ENCODE peak calls at places on chromosomes 4 and X, in four cellular contexts. D is upper lobe of right lung, J is HTR-8/SVneo, Q is amygdala. T is an unnamed sample.
A peak's percentile ranks its signal among the peaks of the same experiment; 100 is the strongest.

GRCh38 chrX:23435108-23435507 is 100.5 kb downstream of the PTCHD1 start:
- DNase-seq in D (no peak), J (no peak), Q (no peak), T (no peak)

GRCh38 chr4:28709821-28710330 is 1849.2 kb downstream of the STIM2 start:
- DNase-seq in D (no peak), J (peak; percentile 10), Q (no peak), T (no peak)

GRCh38 chr4:168811207-168811606 is 198.8 kb downstream of the CBR4 start:
- DNase-seq in D (no peak), J (no peak), Q (no peak), T (no peak)

GRCh38 chr4:125105561-125105960 is 209.2 kb upstream of the FAT4 start:
- DNase-seq in D (no peak), J (no peak), Q (no peak), T (no peak)

GRCh38 chrX:97876697-97877407 is 993.1 kb downstream of the RPA4 start:
- DNase-seq in D (no peak), J (no peak), Q (no peak), T (no peak)

GRCh38 chrX:33183366-33183765 is 28.0 kb downstream of the DMD start:
- DNase-seq in D (no peak), J (peak; percentile 30), Q (peak; percentile 7), T (no peak)

GRCh38 chr4:142984871-142985585 is 138.9 kb upstream of the INPP4B start:
- DNase-seq in D (no peak), J (peak; percentile 11), Q (no peak), T (no peak)

GRCh38 chr4:1192091-1192492 is 19.7 kb upstream of the SPON2 start:
- DNase-seq in D (peak; percentile 78), J (peak; percentile 95), Q (peak; percentile 55), T (no peak)

GRCh38 chr4:39609454-39609911 is 29.2 kb downstream of the SMIM14 start:
- DNase-seq in D (no peak), J (no peak), Q (no peak), T (no peak)

GRCh38 chr4:89617256-89617655 is 219.7 kb downstream of the SNCA start:
- DNase-seq in D (no peak), J (no peak), Q (no peak), T (no peak)

GRCh38 chr4:156581693-156582092 is 389.9 kb downstream of the PDGFC start:
- DNase-seq in D (no peak), J (no peak), Q (no peak), T (no peak)

GRCh38 chr4:54493862-54494261 is 163.9 kb upstream of the KIT start:
- DNase-seq in D (no peak), J (no peak), Q (no peak), T (no peak)

GRCh38 chrX:136587532-136587931 is 55.5 kb downstream of the VGLL1 start:
- DNase-seq in D (no peak), J (no peak), Q (no peak), T (no peak)

GRCh38 chr4:31467781-31468180 is 747.6 kb downstream of the PCDH7 start:
- DNase-seq in D (no peak), J (no peak), Q (no peak), T (no peak)

GRCh38 chr4:180190382-180190781 is 2052.8 kb upstream of the TENM3 start:
- DNase-seq in D (no peak), J (no peak), Q (no peak), T (no peak)

GRCh38 chr4:30295652-30296051 is 424.5 kb upstream of the PCDH7 start:
- DNase-seq in D (no peak), J (no peak), Q (no peak), T (no peak)

GRCh38 chr4:41158756-41159155 is 55.6 kb downstream of the APBB2 start:
- DNase-seq in D (no peak), J (no peak), Q (no peak), T (no peak)

GRCh38 chr4:147633113-147633512 is 15.9 kb downstream of the TMEM184C start:
- DNase-seq in D (no peak), J (no peak), Q (no peak), T (no peak)

GRCh38 chrX:13367950-13368349 is 48.1 kb upstream of the ATXN3L start:
- DNase-seq in D (no peak), J (no peak), Q (no peak), T (no peak)

GRCh38 chr4:122329876-122330595 is 48.8 kb upstream of the ADAD1 start:
- DNase-seq in D (no peak), J (no peak), Q (no peak), T (no peak)

GRCh38 chrX:139126493-139126892 is 404.0 kb upstream of the F9 start:
- DNase-seq in D (no peak), J (no peak), Q (no peak), T (no peak)

GRCh38 chrX:15498741-15499140 is 1.9 kb upstream of the BMX start:
- DNase-seq in D (no peak), J (no peak), Q (no peak), T (no peak)

GRCh38 chrX:107659768-107660167 is 31.5 kb downstream of the PRPS1 start:
- DNase-seq in D (no peak), J (no peak), Q (peak; percentile 0), T (no peak)

GRCh38 chr4:2448589-2448988 is 20.3 kb upstream of the RNF4 start:
- DNase-seq in D (peak; percentile 55), J (no peak), Q (no peak), T (no peak)

GRCh38 chrX:13699183-13699826 is 10.4 kb downstream of the RAB9A start:
- DNase-seq in D (no peak), J (no peak), Q (no peak), T (peak; percentile 0)